ENCODE peak calls at places on chromosomes 6 and 20, in eight cellular contexts. I is effector CD8-positive, alpha-beta T cell; E is stimulated activated CD4-positive, alpha-beta T cell treated with anti-CD3 and anti-CD28 coated beads, Interleukin-12 subunit alpha, Interleukin-12 subunit beta, amount 100 ng/mL, for 48 hours; H is nucleus accumbens; A is GM19239; D is testis; Q is stimulated activated naive CD8-positive, alpha-beta T cell treated with anti-CD3 and anti-CD28 coated beads, Interleukin-15, Interleukin-2, amounts not matched to agents 100 U/mL and 50 U/mL, for 24 hours; P is cardiac muscle cell. M is an unnamed sample.

GRCh38 chr6:134420638-134421181 is 102.8 kb upstream of the SGK1 start:
- DNase-seq in P (peak), H (no peak), I (no peak), E (no peak), D (no peak), A (no peak), Q (no peak), M (peak)

GRCh38 chr20:40797425-40797824 is 108.4 kb upstream of the MAFB start:
- DNase-seq in D (no peak), A (peak), H (no peak), P (peak), Q (peak), I (no peak), E (no peak), M (no peak)

GRCh38 chr20:9912858-9913434 is 74.1 kb upstream of the PAK5 start:
- DNase-seq in D (peak), H (peak), A (no peak), P (peak), Q (peak), E (peak), I (no peak), M (peak)

GRCh38 chr20:54043044-54043967 is 27.1 kb downstream of the BCAS1 start:
- DNase-seq in P (no peak), D (no peak), Q (peak), A (no peak), E (no peak), I (no peak), H (no peak), M (no peak)

GRCh38 chr20:2749951-2750342 is 50.5 kb downstream of the CPXM1 start:
- DNase-seq in P (no peak), Q (no peak), A (no peak), D (no peak), E (no peak), I (no peak), H (no peak), M (no peak)

GRCh38 chr20:18537651-18538050 is 29.6 kb upstream of the SMIM26 start:
- DNase-seq in Q (no peak), A (no peak), D (no peak), E (no peak), H (no peak), P (peak), I (no peak), M (no peak)

GRCh38 chr20:62627901-62628612 is 14.2 kb upstream of the SLCO4A1 start:
- DNase-seq in P (no peak), H (no peak), I (no peak), D (no peak), E (no peak), A (no peak), Q (no peak), M (peak)

GRCh38 chr6:7052441-7052936 is 55.3 kb upstream of the RREB1 start:
- DNase-seq in Q (peak), E (no peak), D (peak), I (no peak), H (no peak), A (no peak), P (peak), M (no peak)

GRCh38 chr6:15132854-15133670 is 112.8 kb upstream of the JARID2 start:
- DNase-seq in H (no peak), P (peak), I (no peak), D (no peak), E (no peak), A (no peak), Q (no peak), M (peak)